ENCODE peak calls at places on chromosomes 13 and 19, in four cellular contexts. L is stomach; U is activated CD4-positive, alpha-beta T cell treated with anti-CD3 and anti-CD28 coated beads for 36 hours; T is amygdala. F is an unnamed sample.

GRCh38 chr13:34864650-34865049 is 77.4 kb upstream of the NBEA start:
- DNase-seq in L (no peak), U (no peak), T (no peak), F (no peak)

GRCh38 chr13:61275740-61276139 is 139.9 kb downstream of the PCDH20 start:
- DNase-seq in L (no peak), U (no peak), T (no peak), F (no peak)

GRCh38 chr19:49430678-49431329 is 5.6 kb downstream of the GFY start:
- DNase-seq in L (no peak), U (peak), T (no peak), F (no peak)

GRCh38 chr13:60351326-60351725 is 45.7 kb upstream of the TDRD3 start:
- DNase-seq in L (no peak), U (no peak), T (no peak), F (no peak)

GRCh38 chr13:109144693-109145437 is 515.5 kb downstream of the MYO16 start:
- DNase-seq in L (no peak), U (no peak), T (no peak), F (no peak)

GRCh38 chr13:72221276-72221962 is 354.4 kb upstream of the DACH1 start:
- DNase-seq in L (no peak), U (peak), T (peak), F (peak)

GRCh38 chr19:2820112-2820702 is 539 bp downstream of the ZNF554 start:
- DNase-seq in L (no peak), U (peak), T (no peak), F (no peak)

GRCh38 chr13:113637262-113638160 is 20.5 kb downstream of the ATP4B start:
- DNase-seq in L (no peak), U (no peak), T (no peak), F (no peak)

GRCh38 chr19:47891923-47892666 is 6.0 kb upstream of the SULT2A1 start:
- DNase-seq in L (peak), U (no peak), T (no peak), F (no peak)

GRCh38 chr13:31638577-31638976 is 100.7 kb upstream of the RXFP2 start:
- DNase-seq in L (no peak), U (no peak), T (no peak), F (no peak)

GRCh38 chr13:77207943-77208342 is 119.0 kb downstream of the MYCBP2 start:
- DNase-seq in L (no peak), U (no peak), T (no peak), F (no peak)

GRCh38 chr19:5651361-5651760 is 28.5 kb downstream of the SAFB start:
- DNase-seq in L (no peak), U (no peak), T (no peak), F (no peak)

GRCh38 chr19:18232540-18233223 is 6.4 kb upstream of the PDE4C start:
- DNase-seq in L (no peak), U (peak), T (no peak), F (no peak)

GRCh38 chr19:29154163-29154562 is 58.8 kb downstream of the UQCRFS1 start:
- DNase-seq in L (no peak), U (no peak), T (no peak), F (no peak)

GRCh38 chr19:34673590-34673989 is 3.4 kb downstream of the SCGB2B2 start:
- DNase-seq in L (no peak), U (no peak), T (no peak), F (no peak)

GRCh38 chr13:50016421-50016820 is 1.2 kb downstream of the KCNRG start:
- DNase-seq in L (no peak), U (no peak), T (no peak), F (no peak)

GRCh38 chr19:50255115-50255514 is 51.7 kb downstream of the MYH14 start:
- DNase-seq in L (no peak), U (peak), T (no peak), F (no peak)

GRCh38 chr19:47445937-47446402 is 25.7 kb downstream of the SLC8A2 start:
- DNase-seq in L (peak), U (peak), T (peak), F (peak)

GRCh38 chr13:35549481-35549880 is 73.0 kb upstream of the MAB21L1 start:
- DNase-seq in L (no peak), U (no peak), T (no peak), F (no peak)

GRCh38 chr13:112119192-112120030 is 52.5 kb downstream of the SOX1 start:
- DNase-seq in L (peak), U (no peak), T (no peak), F (no peak)

GRCh38 chr13:75345191-75345590 is 136.8 kb downstream of the TBC1D4 start:
- DNase-seq in L (no peak), U (no peak), T (no peak), F (no peak)

F was measured in head of caudate nucleus.